ENCODE peak calls at places on chromosomes 12 and 14, in six cellular contexts. One of them, this sample, is unnamed.

GRCh38 chr14:101620039-101620788 is 58.9 kb downstream of the DIO3 start:
- DNase-seq in cardiac fibroblast: no peak
- DNase-seq in transverse colon: no peak
- DNase-seq in K562: peak; percentile 15
- DNase-seq in foreskin fibroblast: no peak
- DNase-seq in choroid plexus epithelial cell: no peak
- DNase-seq in this sample: no peak

GRCh38 chr12:70402597-70402996 is 36.5 kb downstream of the KCNMB4 start:
- DNase-seq in transverse colon: no peak
- DNase-seq in K562: no peak
- DNase-seq in foreskin fibroblast: no peak
- DNase-seq in choroid plexus epithelial cell: peak; percentile 9
- DNase-seq in cardiac fibroblast: peak; percentile 17
- DNase-seq in this sample: no peak

GRCh38 chr14:92610849-92611271 is 97.3 kb downstream of the RIN3 start:
- DNase-seq in foreskin fibroblast: no peak
- DNase-seq in choroid plexus epithelial cell: no peak
- DNase-seq in cardiac fibroblast: no peak
- DNase-seq in K562: no peak
- DNase-seq in transverse colon: peak; percentile 80
- DNase-seq in this sample: no peak

GRCh38 chr12:124852329-124852831 is 11.3 kb downstream of the SCARB1 start:
- DNase-seq in choroid plexus epithelial cell: peak; percentile 72
- DNase-seq in cardiac fibroblast: peak; percentile 40
- DNase-seq in transverse colon: peak; percentile 62
- DNase-seq in K562: no peak
- DNase-seq in foreskin fibroblast: no peak
- DNase-seq in this sample: no peak

GRCh38 chr14:21136024-21136423 is 19.8 kb downstream of the OR5AU1 start:
- DNase-seq in choroid plexus epithelial cell: peak; percentile 27
- DNase-seq in foreskin fibroblast: peak; percentile 1
- DNase-seq in transverse colon: no peak
- DNase-seq in K562: peak; percentile 35
- DNase-seq in cardiac fibroblast: peak; percentile 35
- DNase-seq in this sample: no peak

GRCh38 chr14:50397461-50398196 is 948 bp upstream of the CDKL1 start:
- DNase-seq in K562: no peak
- DNase-seq in foreskin fibroblast: no peak
- DNase-seq in transverse colon: peak; percentile 34
- DNase-seq in cardiac fibroblast: peak; percentile 30
- DNase-seq in choroid plexus epithelial cell: no peak
- DNase-seq in this sample: no peak

GRCh38 chr12:122460061-122460460 is 37.6 kb upstream of the CLIP1 start:
- DNase-seq in K562: no peak
- DNase-seq in cardiac fibroblast: no peak
- DNase-seq in foreskin fibroblast: no peak
- DNase-seq in choroid plexus epithelial cell: no peak
- DNase-seq in transverse colon: no peak
- DNase-seq in this sample: no peak

GRCh38 chr12:46368138-46368537 is 4.4 kb downstream of the SLC38A2 start:
- DNase-seq in K562: no peak
- DNase-seq in transverse colon: no peak
- DNase-seq in choroid plexus epithelial cell: peak; percentile 37
- DNase-seq in foreskin fibroblast: no peak
- DNase-seq in cardiac fibroblast: peak; percentile 53
- DNase-seq in this sample: no peak

GRCh38 chr12:86331012-86331411 is 74.8 kb upstream of the MGAT4C start:
- DNase-seq in cardiac fibroblast: peak; percentile 2
- DNase-seq in choroid plexus epithelial cell: no peak
- DNase-seq in K562: no peak
- DNase-seq in foreskin fibroblast: no peak
- DNase-seq in transverse colon: no peak
- DNase-seq in this sample: no peak

GRCh38 chr14:31164115-31164514 is 43.5 kb downstream of the HECTD1 start:
- DNase-seq in K562: no peak
- DNase-seq in transverse colon: no peak
- DNase-seq in choroid plexus epithelial cell: no peak
- DNase-seq in cardiac fibroblast: no peak
- DNase-seq in foreskin fibroblast: no peak
- DNase-seq in this sample: no peak

GRCh38 chr14:90384543-90384911 is 12.3 kb upstream of the CALM1 start:
- DNase-seq in K562: no peak
- DNase-seq in transverse colon: no peak
- DNase-seq in choroid plexus epithelial cell: no peak
- DNase-seq in foreskin fibroblast: no peak
- DNase-seq in cardiac fibroblast: no peak
- DNase-seq in this sample: no peak

GRCh38 chr14:59869381-59870255 is 958 bp downstream of the RTN1 start:
- DNase-seq in choroid plexus epithelial cell: no peak
- DNase-seq in foreskin fibroblast: no peak
- DNase-seq in transverse colon: no peak
- DNase-seq in K562: no peak
- DNase-seq in cardiac fibroblast: no peak
- DNase-seq in this sample: no peak

GRCh38 chr14:80127466-80127865 is 83.8 kb downstream of the DIO2 start:
- DNase-seq in cardiac fibroblast: no peak
- DNase-seq in K562: no peak
- DNase-seq in foreskin fibroblast: no peak
- DNase-seq in transverse colon: no peak
- DNase-seq in choroid plexus epithelial cell: no peak
- DNase-seq in this sample: no peak

GRCh38 chr14:86672071-86672470 is 1142.1 kb downstream of the FLRT2 start:
- DNase-seq in K562: no peak
- DNase-seq in transverse colon: no peak
- DNase-seq in foreskin fibroblast: no peak
- DNase-seq in choroid plexus epithelial cell: no peak
- DNase-seq in cardiac fibroblast: no peak
- DNase-seq in this sample: no peak

GRCh38 chr12:53530920-53531319 is 23.6 kb upstream of the NPFF start:
- DNase-seq in cardiac fibroblast: no peak
- DNase-seq in transverse colon: no peak
- DNase-seq in choroid plexus epithelial cell: peak; percentile 37
- DNase-seq in K562: no peak
- DNase-seq in foreskin fibroblast: peak; percentile 27
- DNase-seq in this sample: no peak

GRCh38 chr14:26528415-26529182 is 69.2 kb downstream of the NOVA1 start:
- DNase-seq in K562: no peak
- DNase-seq in cardiac fibroblast: peak; percentile 88
- DNase-seq in transverse colon: peak; percentile 22
- DNase-seq in foreskin fibroblast: no peak
- DNase-seq in choroid plexus epithelial cell: no peak
- DNase-seq in this sample: no peak

GRCh38 chr12:131477613-131478012 is 233.3 kb upstream of the SFSWAP start:
- DNase-seq in K562: no peak
- DNase-seq in cardiac fibroblast: no peak
- DNase-seq in choroid plexus epithelial cell: no peak
- DNase-seq in transverse colon: no peak
- DNase-seq in foreskin fibroblast: no peak
- DNase-seq in this sample: no peak

GRCh38 chr12:67910360-67911292 is 78.6 kb upstream of the IFNG-AS1 start:
- DNase-seq in foreskin fibroblast: peak; percentile 91
- DNase-seq in choroid plexus epithelial cell: peak; percentile 79
- DNase-seq in transverse colon: no peak
- DNase-seq in cardiac fibroblast: peak; percentile 67
- DNase-seq in K562: no peak
- DNase-seq in this sample: peak; percentile 99

GRCh38 chr14:97219356-97220017 is 422.3 kb downstream of the VRK1 start:
- DNase-seq in choroid plexus epithelial cell: no peak
- DNase-seq in transverse colon: no peak
- DNase-seq in cardiac fibroblast: no peak
- DNase-seq in foreskin fibroblast: no peak
- DNase-seq in K562: no peak
- DNase-seq in this sample: no peak

GRCh38 chr14:97215263-97215969 is 418.2 kb downstream of the VRK1 start:
- DNase-seq in cardiac fibroblast: no peak
- DNase-seq in choroid plexus epithelial cell: no peak
- DNase-seq in transverse colon: no peak
- DNase-seq in K562: no peak
- DNase-seq in foreskin fibroblast: no peak
- DNase-seq in this sample: no peak

GRCh38 chr14:97218713-97219355 is 421.7 kb downstream of the VRK1 start:
- DNase-seq in choroid plexus epithelial cell: no peak
- DNase-seq in K562: no peak
- DNase-seq in transverse colon: no peak
- DNase-seq in cardiac fibroblast: no peak
- DNase-seq in foreskin fibroblast: no peak
- DNase-seq in this sample: no peak

GRCh38 chr14:97217094-97217885 is 420.1 kb downstream of the VRK1 start:
- DNase-seq in choroid plexus epithelial cell: no peak
- DNase-seq in cardiac fibroblast: no peak
- DNase-seq in foreskin fibroblast: no peak
- DNase-seq in transverse colon: no peak
- DNase-seq in K562: no peak
- DNase-seq in this sample: no peak

GRCh38 chr14:97218336-97218712 is 421.1 kb downstream of the VRK1 start:
- DNase-seq in K562: no peak
- DNase-seq in cardiac fibroblast: no peak
- DNase-seq in transverse colon: no peak
- DNase-seq in foreskin fibroblast: no peak
- DNase-seq in choroid plexus epithelial cell: no peak
- DNase-seq in this sample: no peak
- H3K4me3 ChIP-seq in K562: no peak overlapping the region
- H3K4me3 ChIP-seq in cardiac fibroblast: no peak overlapping the region
- H3K4me3 ChIP-seq in transverse colon: peak overlapping the region; percentile 41
- H3K4me3 ChIP-seq in foreskin fibroblast: peak overlapping the region; percentile 22
- H3K4me3 ChIP-seq in choroid plexus epithelial cell: no peak overlapping the region
- H3K4me3 ChIP-seq in this sample: no peak overlapping the region

GRCh38 chr12:10612110-10612509 is 1.3 kb downstream of the MAGOHB start:
- DNase-seq in cardiac fibroblast: no peak
- DNase-seq in transverse colon: no peak
- DNase-seq in foreskin fibroblast: no peak
- DNase-seq in K562: no peak
- DNase-seq in choroid plexus epithelial cell: no peak
- DNase-seq in this sample: no peak

GRCh38 chr12:10612954-10613333 is 465 bp downstream of the MAGOHB start:
- DNase-seq in K562: peak; percentile 8
- DNase-seq in cardiac fibroblast: peak; percentile 7
- DNase-seq in foreskin fibroblast: no peak
- DNase-seq in transverse colon: no peak
- DNase-seq in choroid plexus epithelial cell: peak; percentile 26
- DNase-seq in this sample: no peak

GRCh38 chr12:10613334-10614055 is at the start of gene MAGOHB:
- DNase-seq in transverse colon: peak; percentile 98
- DNase-seq in cardiac fibroblast: peak; percentile 97
- DNase-seq in choroid plexus epithelial cell: peak; percentile 98
- DNase-seq in K562: peak; percentile 80
- DNase-seq in foreskin fibroblast: peak; percentile 96
- DNase-seq in this sample: peak; percentile 77

GRCh38 chr12:10610188-10610587 is 3.2 kb downstream of the MAGOHB start:
- DNase-seq in transverse colon: no peak
- DNase-seq in cardiac fibroblast: no peak
- DNase-seq in choroid plexus epithelial cell: no peak
- DNase-seq in K562: no peak
- DNase-seq in foreskin fibroblast: no peak
- DNase-seq in this sample: no peak

DNA sequence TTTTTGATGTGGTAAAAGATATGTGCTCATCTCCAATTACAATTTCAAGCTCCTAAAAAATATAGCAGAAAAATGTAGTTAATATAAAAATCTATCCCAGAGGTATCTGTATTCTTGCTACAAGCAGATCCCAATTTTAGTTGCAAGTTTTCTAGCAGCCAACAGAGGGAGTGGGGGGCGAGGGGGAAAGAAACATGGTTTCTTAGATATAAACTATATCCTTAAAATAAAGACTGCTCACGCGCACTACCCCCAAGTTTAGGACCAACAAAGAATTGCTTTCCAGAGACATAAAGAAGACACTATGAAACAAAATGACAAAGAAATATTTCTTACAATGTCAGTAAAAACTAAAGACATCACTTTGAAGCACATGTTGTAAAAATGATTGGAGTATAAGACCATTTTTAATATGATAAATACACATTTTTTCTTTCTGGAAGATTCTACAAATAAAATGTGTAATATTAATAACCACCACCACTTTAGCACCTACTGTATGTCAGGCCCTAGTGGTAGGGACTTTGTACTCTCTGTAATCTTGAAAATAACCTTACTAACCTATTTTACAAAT is 5.4 kb downstream of the MAGOHB start:
- DNase-seq in transverse colon: no peak
- DNase-seq in cardiac fibroblast: peak; percentile 42
- DNase-seq in foreskin fibroblast: no peak
- DNase-seq in choroid plexus epithelial cell: peak; percentile 48
- DNase-seq in K562: peak; percentile 12
- DNase-seq in this sample: no peak
- TF ChIP-seq CTCF in transverse colon: peak; percentile 21
- TF ChIP-seq CTCF in cardiac fibroblast: peak; percentile 43
- TF ChIP-seq CTCF in foreskin fibroblast: peak; percentile 13
- TF ChIP-seq CTCF in choroid plexus epithelial cell: peak; percentile 66
- TF ChIP-seq CTCF in K562: no peak
- TF ChIP-seq CTCF in this sample: peak; percentile 39

DNA sequence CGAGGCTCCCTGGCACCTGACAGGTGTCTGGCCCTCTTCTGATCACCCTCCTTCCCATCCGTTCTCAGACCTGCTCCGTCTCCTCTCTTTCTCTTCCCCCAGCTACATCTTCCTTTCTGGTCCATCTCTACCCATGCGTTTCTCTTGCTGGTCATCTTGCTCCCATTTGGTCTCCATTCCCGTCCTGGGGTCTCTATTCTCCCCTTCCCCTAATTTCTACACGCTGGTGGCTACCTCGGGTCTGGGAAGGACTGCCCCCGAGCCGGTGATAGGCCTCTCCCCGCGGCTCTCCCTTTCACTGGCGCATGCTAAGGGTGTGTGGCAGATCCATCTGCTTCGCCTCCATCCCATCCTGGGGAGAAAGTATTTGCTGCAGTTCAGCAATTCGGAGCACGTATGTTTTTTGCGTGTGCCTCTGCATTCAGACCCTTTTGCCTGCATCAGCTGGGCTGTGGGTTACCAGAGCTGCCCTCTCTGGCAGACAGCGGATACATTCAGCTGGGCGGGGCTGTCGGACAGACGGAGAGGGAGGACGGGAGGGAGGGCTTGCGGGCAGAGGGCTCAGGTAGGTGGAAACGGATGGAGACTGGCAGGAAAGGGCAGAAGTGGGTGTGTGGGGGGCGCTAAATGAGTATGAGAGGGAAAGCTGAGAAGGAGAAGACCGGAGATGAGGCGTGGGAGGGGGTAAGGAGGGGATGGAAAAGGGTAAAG is 775 bp downstream of the CLSTN3 start:
- DNase-seq in cardiac fibroblast: peak; percentile 46
- DNase-seq in choroid plexus epithelial cell: peak; percentile 63
- DNase-seq in foreskin fibroblast: no peak
- DNase-seq in transverse colon: peak; percentile 64
- DNase-seq in K562: peak; percentile 32
- DNase-seq in this sample: no peak
- H3K4me3 ChIP-seq in cardiac fibroblast: peak overlapping the region; percentile 75
- H3K4me3 ChIP-seq in choroid plexus epithelial cell: peak overlapping the region; percentile 75
- H3K4me3 ChIP-seq in foreskin fibroblast: peak overlapping the region; percentile 67
- H3K4me3 ChIP-seq in transverse colon: peak overlapping the region; percentile 62
- H3K4me3 ChIP-seq in K562: peak overlapping the region; percentile 61
- H3K4me3 ChIP-seq in this sample: peak overlapping the region; percentile 81

DNA sequence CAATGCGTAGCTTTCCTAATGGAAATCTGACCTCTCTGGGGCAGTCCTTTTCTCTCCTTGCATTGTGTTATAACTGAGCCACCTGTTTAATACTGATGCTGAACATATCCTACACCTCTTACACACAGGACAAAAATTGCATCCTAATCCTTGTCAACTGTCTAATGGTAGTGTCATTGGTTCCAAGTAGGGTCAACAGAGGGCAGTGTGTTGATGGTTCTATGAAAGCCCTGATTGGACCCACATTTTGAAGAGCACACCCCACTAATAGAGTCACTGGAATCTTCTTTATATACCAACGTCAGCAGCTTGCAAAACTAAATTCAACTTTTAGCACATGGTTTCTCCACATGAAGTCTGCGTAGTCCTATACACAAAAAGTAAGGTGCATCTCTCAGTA is 148.2 kb downstream of the SLC25A21 start:
- DNase-seq in cardiac fibroblast: no peak
- DNase-seq in foreskin fibroblast: no peak
- DNase-seq in transverse colon: no peak
- DNase-seq in K562: no peak
- DNase-seq in choroid plexus epithelial cell: no peak
- DNase-seq in this sample: no peak
- TF ChIP-seq CTCF in cardiac fibroblast: no peak
- TF ChIP-seq CTCF in foreskin fibroblast: no peak
- TF ChIP-seq CTCF in transverse colon: no peak
- TF ChIP-seq CTCF in K562: peak; percentile 30
- TF ChIP-seq CTCF in choroid plexus epithelial cell: no peak
- TF ChIP-seq CTCF in this sample: no peak